ENCODE peak calls at places on chromosomes 11 and 22, in nine cellular contexts. B is AG10803; Y is GOT3; P is HS-27A; D is stimulated activated CD4-positive, alpha-beta T cell treated with anti-CD3 and anti-CD28 coated beads, Interleukin-15, amount 100 ng/mL, for 48 hours; O is activated naive CD4-positive, alpha-beta T cell; Z is foreskin fibroblast; F is OCI-LY7; V is skeletal muscle cell. L is an unnamed sample.
A peak's percentile ranks its signal among the peaks of the same experiment; 100 is the strongest.

GRCh38 chr11:61545341-61545740 is 35.5 kb downstream of the SYT7 start:
- DNase-seq in B (no peak), V (no peak), Z (no peak), O (no peak), D (no peak), F (no peak), P (no peak), Y (no peak), L (no peak)

GRCh38 chr11:132342408-132342807 is 972.0 kb downstream of the NTM start:
- DNase-seq in D (no peak), Y (no peak), P (no peak), O (no peak), Z (no peak), B (no peak), F (no peak), V (no peak), L (no peak)

GRCh38 chr22:32744560-32744959 is 56.9 kb upstream of the TIMP3 start:
- DNase-seq in Z (no peak), D (no peak), F (no peak), Y (no peak), O (no peak), B (no peak), V (no peak), P (no peak), L (no peak)

GRCh38 chr11:70942593-70942992 is 309.8 kb downstream of the SHANK2 start:
- DNase-seq in B (no peak), Z (no peak), O (no peak), Y (no peak), P (no peak), D (peak; percentile 1), V (no peak), F (peak; percentile 24), L (no peak)

GRCh38 chr11:65645710-65646109 is 7.8 kb downstream of the SIPA1 start:
- DNase-seq in Z (peak; percentile 53), D (no peak), O (no peak), Y (no peak), B (peak; percentile 53), V (no peak), F (no peak), P (no peak), L (no peak)

GRCh38 chr11:57399221-57399620 is 8.8 kb upstream of the PRG2 start:
- DNase-seq in V (no peak), P (no peak), F (no peak), Y (no peak), D (no peak), B (no peak), O (no peak), Z (no peak), L (no peak)

GRCh38 chr11:63769044-63769718 is 606 bp upstream of the ZFTA start:
- DNase-seq in D (no peak), V (no peak), B (peak; percentile 40), Z (no peak), O (no peak), P (no peak), Y (no peak), F (peak; percentile 55), L (no peak)

GRCh38 chr11:73381589-73381988 is 5.4 kb downstream of the RELT start:
- DNase-seq in Z (no peak), F (no peak), O (no peak), P (no peak), D (no peak), B (no peak), V (no peak), Y (no peak), L (no peak)

GRCh38 chr11:116703421-116703820 is 69.4 kb downstream of the BUD13 start:
- DNase-seq in V (no peak), Z (no peak), D (no peak), F (peak; percentile 5), P (no peak), O (no peak), Y (no peak), B (no peak), L (no peak)

GRCh38 chr11:120209750-120210650 is 832 bp upstream of the OAF start:
- DNase-seq in D (no peak), Y (no peak), Z (no peak), P (no peak), F (no peak), B (no peak), V (no peak), O (no peak), L (no peak)

GRCh38 chr22:27420817-27421361 is 380.7 kb downstream of the MN1 start:
- DNase-seq in F (no peak), Z (peak; percentile 88), O (no peak), V (peak; percentile 93), P (peak; percentile 90), B (peak; percentile 97), D (no peak), Y (no peak), L (no peak)

GRCh38 chr11:70107191-70107590 is 29.1 kb downstream of the ANO1 start:
- DNase-seq in Y (no peak), O (no peak), D (no peak), F (no peak), V (no peak), Z (no peak), P (no peak), B (no peak), L (no peak)

GRCh38 chr11:105229257-105229656 is 89.7 kb upstream of the CARD18 start:
- DNase-seq in Z (peak; percentile 61), P (no peak), D (no peak), V (peak; percentile 57), O (no peak), B (peak; percentile 82), Y (no peak), F (no peak), L (no peak)

GRCh38 chr22:22941831-22942510 is 54.4 kb downstream of the IGLL5 start:
- DNase-seq in P (no peak), D (no peak), O (no peak), Z (no peak), Y (no peak), V (no peak), B (no peak), F (peak; percentile 53), L (no peak)

GRCh38 chr11:1931791-1932480 is 12.4 kb downstream of the TNNT3 start:
- DNase-seq in B (no peak), D (no peak), Z (no peak), V (no peak), F (no peak), Y (no peak), O (no peak), P (no peak), L (no peak)

GRCh38 chr11:72024073-72024749 is 25.5 kb downstream of the IL18BP start:
- DNase-seq in B (no peak), Z (no peak), F (no peak), P (no peak), O (no peak), D (no peak), V (no peak), Y (no peak), L (no peak)

GRCh38 chr11:109695696-109696095 is 273.7 kb downstream of the C11orf87 start:
- DNase-seq in Z (no peak), D (no peak), Y (no peak), V (peak; percentile 94), O (no peak), F (no peak), B (peak; percentile 15), P (no peak), L (no peak)

GRCh38 chr11:17952487-17952886 is 60.4 kb downstream of the SERGEF start:
- DNase-seq in V (no peak), F (no peak), P (no peak), D (no peak), Y (no peak), O (no peak), Z (no peak), B (no peak), L (no peak)

L was measured in NK-92 treated with Interleukin-12 subunit alpha and Interleukin-12 subunit beta, amount 100 ng/mL, for 24 hours.